ENCODE peak calls at places on chromosomes 1 and 21, in eight cellular contexts. L is uterus; N is stimulated activated CD8-positive, alpha-beta memory T cell treated with anti-CD3 and anti-CD28 coated beads, Interleukin-2, amount 100 ng/mL, for 1 hour; P is effector memory CD8-positive, alpha-beta T cell; W is Ammon's horn; R is neural crest cell; Q is central memory CD4-positive, alpha-beta T cell; G is effector CD4-positive, alpha-beta T cell. V is an unnamed sample.

GRCh38 chr1:179314928-179315327 is 21.3 kb downstream of the SOAT1 start:
- DNase-seq in L (no peak), N (no peak), P (no peak), W (no peak), R (no peak), Q (no peak), G (no peak), V (no peak)

GRCh38 chr21:31537872-31538576 is 121.5 kb upstream of the SOD1 start:
- DNase-seq in L (no peak), N (no peak), P (no peak), W (no peak), R (peak; percentile 23), Q (no peak), G (no peak), V (no peak)

GRCh38 chr1:177847843-177848242 is 122.0 kb downstream of the SEC16B start:
- DNase-seq in L (no peak), N (no peak), P (no peak), W (no peak), R (no peak), Q (no peak), G (no peak), V (no peak)

GRCh38 chr1:167121375-167122120 is 27.7 kb downstream of the STYXL2 start:
- DNase-seq in L (no peak), N (no peak), P (no peak), W (peak; percentile 28), R (peak; percentile 34), Q (peak; percentile 9), G (no peak), V (no peak)

GRCh38 chr1:56570924-56571372 is 8.4 kb downstream of the PLPP3 start:
- DNase-seq in L (no peak), N (no peak), P (no peak), W (no peak), R (no peak), Q (no peak), G (no peak), V (no peak)

GRCh38 chr1:204077979-204078696 is 5.2 kb downstream of the SOX13 start:
- DNase-seq in L (no peak), N (no peak), P (no peak), W (peak; percentile 68), R (no peak), Q (no peak), G (no peak), V (no peak)

GRCh38 chr1:32702599-32703478 is at the start of gene SYNC:
- DNase-seq in L (peak; percentile 56), N (no peak), P (no peak), W (peak; percentile 13), R (no peak), Q (no peak), G (no peak), V (no peak)

GRCh38 chr1:229127301-229127700 is 143.6 kb upstream of the RAB4A start:
- DNase-seq in L (no peak), N (no peak), P (no peak), W (peak; percentile 38), R (no peak), Q (no peak), G (no peak), V (no peak)

GRCh38 chr1:177983824-177984528 is 14.1 kb upstream of the SEC16B start:
- DNase-seq in L (peak; percentile 64), N (no peak), P (no peak), W (peak; percentile 76), R (peak; percentile 14), Q (no peak), G (no peak), V (no peak)

GRCh38 chr1:226132731-226133503 is 53.6 kb downstream of the ACBD3 start:
- DNase-seq in L (no peak), N (no peak), P (no peak), W (no peak), R (no peak), Q (no peak), G (no peak), V (no peak)